ENCODE peak calls at places on chromosomes 13 and 19, in eight cellular contexts. J is posterior cingulate gyrus, H is RWPE1, N is fibroblast of pulmonary artery, G is PC-3, X is astrocyte of the spinal cord, M is T-helper 17 cell, U is iris pigment epithelial cell. F is an unnamed sample.
A peak's percentile ranks its signal among the peaks of the same experiment; 100 is the strongest.

GRCh38 chr19:5214902-5215301 is 125.7 kb downstream of the PTPRS start:
- DNase-seq in M (no peak), H (no peak), U (no peak), N (no peak), J (no peak), G (no peak), X (no peak), F (no peak)

GRCh38 chr19:4366666-4367335 is 23.4 kb downstream of the MPND start:
- DNase-seq in U (no peak), G (no peak), J (no peak), N (no peak), X (no peak), H (no peak), M (no peak), F (no peak)

GRCh38 chr19:51724543-51724942 is 752 bp upstream of the HAS1 start:
- DNase-seq in U (no peak), X (no peak), H (no peak), M (no peak), G (no peak), J (no peak), N (no peak), F (no peak)

GRCh38 chr13:93244141-93244917 is 17.7 kb downstream of the GPC6 start:
- DNase-seq in U (peak; percentile 63), X (peak; percentile 66), G (no peak), M (no peak), J (no peak), N (peak; percentile 51), H (no peak), F (peak; percentile 67)

GRCh38 chr13:21240586-21240985 is 64.1 kb downstream of the MRPL57 start:
- DNase-seq in U (peak; percentile 52), J (no peak), M (no peak), N (peak; percentile 51), G (peak; percentile 37), X (peak; percentile 28), H (no peak), F (no peak)

GRCh38 chr19:45917421-45918091 is 3.0 kb upstream of the NANOS2 start:
- DNase-seq in J (no peak), H (no peak), N (no peak), U (no peak), M (no peak), G (no peak), X (no peak), F (peak; percentile 91)

GRCh38 chr13:113820813-113821651 is 42.8 kb downstream of the GAS6 start:
- DNase-seq in N (peak; percentile 92), H (peak; percentile 87), G (peak; percentile 82), M (no peak), U (peak; percentile 97), J (peak; percentile 70), X (peak; percentile 99), F (no peak)

GRCh38 chr19:39563408-39563807 is 23.4 kb upstream of the EID2 start:
- DNase-seq in J (no peak), M (no peak), X (no peak), G (peak; percentile 85), H (no peak), U (peak; percentile 50), N (peak; percentile 40), F (no peak)

GRCh38 chr19:11194657-11195056 is 2.7 kb downstream of the KANK2 start:
- DNase-seq in U (no peak), H (no peak), J (no peak), M (no peak), N (peak; percentile 45), G (no peak), X (no peak), F (no peak)

GRCh38 chr13:107203146-107203847 is 635.4 kb upstream of the ARGLU1 start:
- DNase-seq in G (peak; percentile 34), M (no peak), N (peak; percentile 56), J (no peak), U (peak; percentile 20), X (no peak), H (no peak), F (peak; percentile 70)

GRCh38 chr19:47445527-47445926 is 26.2 kb downstream of the SLC8A2 start:
- DNase-seq in U (no peak), N (no peak), G (no peak), J (no peak), M (no peak), H (no peak), X (no peak), F (no peak)

GRCh38 chr19:44570984-44571684 is 41.7 kb upstream of the CEACAM20 start:
- DNase-seq in G (peak; percentile 85), N (peak; percentile 91), J (peak; percentile 36), X (peak; percentile 80), H (peak; percentile 54), M (no peak), U (peak; percentile 81), F (peak; percentile 96)

GRCh38 chr19:798415-799075 is 1.3 kb downstream of the PTBP1 start:
- DNase-seq in U (peak; percentile 29), J (no peak), H (no peak), N (no peak), M (no peak), X (no peak), G (no peak), F (peak; percentile 7)

GRCh38 chr13:54658771-54659170 is 1630.2 kb downstream of the OLFM4 start:
- DNase-seq in U (no peak), M (no peak), H (no peak), N (no peak), X (no peak), J (no peak), G (no peak), F (no peak)

GRCh38 chr13:111598751-111599150 is 278.3 kb downstream of the TEX29 start:
- DNase-seq in M (no peak), X (no peak), U (no peak), J (no peak), H (no peak), G (no peak), N (no peak), F (no peak)

GRCh38 chr19:40596608-40597328 is 4.4 kb upstream of the LTBP4 start:
- DNase-seq in J (no peak), U (peak; percentile 65), G (peak; percentile 59), N (peak; percentile 59), X (peak; percentile 59), M (no peak), H (no peak), F (no peak)

GRCh38 chr13:37058801-37059135 is 720 bp downstream of the SUPT20H start:
- DNase-seq in H (peak; percentile 19), G (no peak), U (peak; percentile 43), X (no peak), J (no peak), M (no peak), N (no peak), F (no peak)

GRCh38 chr19:4597975-4598671 is 38.6 kb upstream of the SEMA6B start:
- DNase-seq in H (peak; percentile 84), U (no peak), N (no peak), G (peak; percentile 61), J (no peak), X (no peak), M (peak; percentile 27), F (peak; percentile 90)

GRCh38 chr19:18537431-18537830 is 5.9 kb downstream of the FKBP8 start:
- DNase-seq in M (no peak), U (no peak), X (no peak), N (no peak), G (no peak), H (no peak), J (no peak), F (no peak)

GRCh38 chr13:32811297-32811800 is 204.9 kb upstream of the KL start:
- DNase-seq in M (no peak), U (no peak), H (no peak), G (peak; percentile 22), N (no peak), J (no peak), X (peak; percentile 41), F (peak; percentile 61)

GRCh38 chr19:51702754-51703654 is 9.9 kb downstream of the SPACA6 start:
- DNase-seq in U (no peak), H (no peak), G (no peak), X (no peak), J (no peak), N (no peak), M (no peak), F (no peak)

GRCh38 chr13:44244288-44244687 is 129.3 kb upstream of the SERP2 start:
- DNase-seq in M (no peak), U (peak; percentile 40), X (peak; percentile 90), G (peak; percentile 77), H (no peak), J (no peak), N (peak; percentile 30), F (no peak)

GRCh38 chr13:61183670-61184069 is 232.0 kb downstream of the PCDH20 start:
- DNase-seq in G (no peak), H (no peak), X (no peak), J (no peak), M (no peak), N (no peak), U (no peak), F (no peak)

GRCh38 chr13:54627973-54628372 is 1599.4 kb downstream of the OLFM4 start:
- DNase-seq in M (no peak), N (no peak), H (no peak), X (no peak), J (no peak), G (no peak), U (no peak), F (no peak)

GRCh38 chr13:44422755-44423643 is 49.4 kb downstream of the SERP2 start:
- DNase-seq in N (peak; percentile 57), X (no peak), M (no peak), J (no peak), U (no peak), G (no peak), H (no peak), F (no peak)

GRCh38 chr19:2438178-2438577 is 10.8 kb upstream of the TIMM13 start:
- DNase-seq in H (no peak), J (no peak), M (no peak), X (no peak), U (no peak), N (no peak), G (no peak), F (no peak)

GRCh38 chr19:27774827-27775226 is 1438.1 kb downstream of the UQCRFS1 start:
- DNase-seq in X (no peak), G (peak; percentile 5), U (no peak), N (no peak), H (no peak), M (no peak), J (no peak), F (peak; percentile 44)

GRCh38 chr19:19385900-19386339 is 19.6 kb upstream of the GATAD2A start:
- DNase-seq in X (no peak), H (no peak), U (no peak), J (no peak), G (no peak), N (no peak), M (no peak), F (peak; percentile 85)

GRCh38 chr19:33450689-33451088 is 70.9 kb downstream of the PEPD start:
- DNase-seq in G (no peak), X (no peak), N (no peak), U (no peak), H (no peak), M (no peak), J (no peak), F (no peak)

GRCh38 chr19:51799311-51799997 is 4.5 kb downstream of the FPR3 start:
- DNase-seq in U (peak; percentile 99), M (no peak), J (peak; percentile 45), X (peak; percentile 94), H (peak; percentile 85), G (peak; percentile 98), N (peak; percentile 100), F (peak; percentile 93)

GRCh38 chr13:75049936-75050335 is 432.0 kb downstream of the TBC1D4 start:
- DNase-seq in G (no peak), U (peak; percentile 9), N (peak; percentile 25), H (no peak), J (no peak), X (no peak), M (no peak), F (no peak)

GRCh38 chr19:50435627-50436026 is 2.9 kb downstream of the MYBPC2 start:
- DNase-seq in J (no peak), X (no peak), U (no peak), M (no peak), N (no peak), H (no peak), G (no peak), F (no peak)

GRCh38 chr13:20843177-20843576 is 59.4 kb downstream of the XPO4 start:
- DNase-seq in M (no peak), U (peak; percentile 34), J (no peak), X (peak; percentile 66), N (peak; percentile 82), H (no peak), G (no peak), F (no peak)

GRCh38 chr13:111385182-111385857 is 64.9 kb downstream of the TEX29 start:
- DNase-seq in M (no peak), U (no peak), J (no peak), G (no peak), X (no peak), N (no peak), H (no peak), F (no peak)

F was measured in OCI-M1.